ENCODE peak calls at places on chromosomes 2 and 18, in ten cellular contexts. U is gastrocnemius medialis, D is ovary, W is suprapubic skin, K is tibial nerve, L is adrenal gland, P is prostate gland, T is esophagus squamous epithelium, C is sigmoid colon, Z is stomach. S is an unnamed sample.

GRCh38 chr2:62034715-62035114 is 129.2 kb downstream of the COMMD1 start:
- DNase-seq in Z (no peak), W (no peak), P (no peak), L (no peak), D (no peak), U (no peak), T (no peak), K (no peak), C (no peak), S (no peak)

GRCh38 chr2:206824219-206824618 is 58.8 kb downstream of the FASTKD2 start:
- DNase-seq in W (no peak), U (no peak), Z (no peak), T (no peak), L (no peak), C (no peak), P (no peak), D (no peak), K (no peak), S (no peak)

GRCh38 chr18:31957728-31958127 is 14.8 kb upstream of the TRAPPC8 start:
- DNase-seq in D (no peak), P (no peak), T (no peak), L (no peak), C (no peak), K (no peak), W (no peak), Z (no peak), U (no peak), S (no peak)

GRCh38 chr2:31467426-31467825 is 52.9 kb upstream of the XDH start:
- DNase-seq in W (no peak), C (no peak), U (no peak), D (no peak), P (no peak), T (no peak), K (no peak), L (no peak), Z (no peak), S (no peak)

GRCh38 chr2:210961249-210961648 is 404.9 kb downstream of the CPS1 start:
- DNase-seq in L (no peak), W (no peak), C (no peak), U (no peak), D (no peak), T (no peak), Z (no peak), P (no peak), K (no peak), S (no peak)

GRCh38 chr2:237591379-237591881 is 896 bp upstream of the RAB17 start:
- DNase-seq in L (no peak), K (no peak), T (no peak), D (no peak), Z (no peak), U (no peak), P (no peak), W (peak), C (no peak), S (no peak)

GRCh38 chr2:39216495-39217191 is 27.1 kb downstream of the CDKL4 start:
- DNase-seq in C (no peak), T (no peak), L (no peak), D (no peak), U (no peak), K (no peak), Z (peak), W (no peak), P (no peak), S (no peak)

GRCh38 chr2:38277245-38278119 is 99.6 kb downstream of the ATL2 start:
- DNase-seq in D (no peak), T (no peak), L (no peak), P (no peak), U (no peak), W (no peak), K (no peak), Z (no peak), C (no peak), S (no peak)

GRCh38 chr18:27017901-27018500 is 152.5 kb upstream of the AQP4 start:
- DNase-seq in P (no peak), U (no peak), T (no peak), L (no peak), K (no peak), D (no peak), C (no peak), W (no peak), Z (no peak), S (no peak)

GRCh38 chr2:200650195-200650594 is 64.4 kb downstream of the AOX1 start:
- DNase-seq in W (no peak), D (no peak), K (no peak), P (no peak), T (no peak), U (no peak), Z (no peak), L (no peak), C (no peak), S (no peak)

GRCh38 chr18:48488388-48488850 is 50.4 kb upstream of the CTIF start:
- DNase-seq in P (peak), L (peak), D (peak), U (no peak), W (no peak), K (no peak), C (no peak), Z (peak), T (no peak), S (peak)

GRCh38 chr2:133953524-133953923 is 300.3 kb upstream of the MGAT5 start:
- DNase-seq in L (no peak), U (no peak), D (no peak), P (no peak), Z (no peak), W (no peak), T (no peak), C (no peak), K (no peak), S (no peak)

GRCh38 chr2:54047076-54047475 is 68.3 kb upstream of the ACYP2 start:
- DNase-seq in D (no peak), C (no peak), U (no peak), Z (no peak), P (no peak), T (no peak), L (no peak), K (no peak), W (no peak), S (no peak)

GRCh38 chr18:9516437-9517064 is 41.2 kb downstream of the RALBP1 start:
- DNase-seq in C (no peak), L (no peak), K (no peak), P (no peak), T (no peak), W (no peak), U (no peak), Z (no peak), D (no peak), S (no peak)

GRCh38 chr2:119028327-119029174 is 86.6 kb downstream of the MARCO start:
- DNase-seq in U (no peak), P (peak), W (no peak), C (no peak), L (peak), D (peak), K (no peak), T (no peak), Z (peak), S (peak)

GRCh38 chr18:47545613-47546012 is 294.2 kb upstream of the SKOR2 start:
- DNase-seq in P (no peak), W (no peak), T (no peak), C (no peak), L (no peak), U (no peak), K (no peak), Z (no peak), D (no peak), S (no peak)

GRCh38 chr2:45652090-45653050 is 895 bp downstream of the PRKCE start:
- DNase-seq in D (peak), K (peak), W (peak), P (peak), L (peak), U (peak), C (peak), T (no peak), Z (peak), S (no peak)

GRCh38 chr2:234392230-234392629 is 104.7 kb downstream of the ARL4C start:
- DNase-seq in T (no peak), P (no peak), D (no peak), U (no peak), Z (no peak), W (no peak), K (no peak), C (no peak), L (no peak), S (no peak)

GRCh38 chr2:143440619-143441018 is 311.4 kb downstream of the ARHGAP15 start:
- DNase-seq in P (no peak), L (no peak), W (no peak), D (no peak), U (no peak), C (no peak), Z (no peak), K (no peak), T (no peak), S (no peak)

GRCh38 chr18:41905786-41906527 is 49.1 kb upstream of the PIK3C3 start:
- DNase-seq in T (no peak), U (no peak), D (no peak), W (no peak), K (no peak), Z (no peak), L (no peak), P (no peak), C (no peak), S (no peak)
- TF ChIP-seq POLR2A in T (no peak), U (no peak), D (no peak), W (no peak), K (no peak), Z (no peak), L (no peak), P (no peak), C (no peak), S (no peak)

GRCh38 chr2:212915121-212915782 is 236.2 kb downstream of the IKZF2 start:
- DNase-seq in L (no peak), U (no peak), K (no peak), P (no peak), D (no peak), Z (no peak), W (no peak), T (no peak), C (no peak), S (no peak)

GRCh38 chr2:212911011-212911410 is 240.4 kb downstream of the IKZF2 start:
- DNase-seq in D (no peak), U (no peak), C (no peak), K (no peak), P (no peak), L (no peak), Z (no peak), W (no peak), T (no peak), S (no peak)

GRCh38 chr2:212914392-212914791 is 237.0 kb downstream of the IKZF2 start:
- DNase-seq in C (no peak), W (no peak), U (no peak), Z (no peak), K (no peak), D (no peak), L (no peak), T (no peak), P (no peak), S (no peak)

GRCh38 chr2:212913902-212914301 is 237.5 kb downstream of the IKZF2 start:
- DNase-seq in P (no peak), T (no peak), U (no peak), L (no peak), W (no peak), C (no peak), Z (no peak), K (no peak), D (no peak), S (no peak)

GRCh38 chr2:212912445-212913103 is 238.8 kb downstream of the IKZF2 start:
- DNase-seq in W (no peak), L (no peak), K (no peak), P (peak), D (no peak), Z (peak), C (no peak), T (no peak), U (no peak), S (peak)
- TF ChIP-seq POLR2A in W (no peak), L (no peak), K (no peak), P (no peak), D (no peak), Z (no peak), C (no peak), T (no peak), U (no peak), S (no peak)

GRCh38 chr2:96891591-96892333 is 21.9 kb upstream of the SEMA4C start:
- DNase-seq in D (peak), C (no peak), P (no peak), K (no peak), U (no peak), W (no peak), T (no peak), L (peak), Z (no peak), S (no peak)

GRCh38 chr2:96888082-96889011 is 18.5 kb upstream of the SEMA4C start:
- DNase-seq in C (peak), T (no peak), Z (peak), P (peak), K (no peak), D (no peak), L (no peak), U (no peak), W (no peak), S (no peak)

GRCh38 chr2:96890726-96891385 is 21.0 kb upstream of the SEMA4C start:
- DNase-seq in U (no peak), L (no peak), C (no peak), P (no peak), W (no peak), T (no peak), K (no peak), D (no peak), Z (no peak), S (no peak)

GRCh38 chr2:96887419-96888081 is 17.7 kb upstream of the SEMA4C start:
- DNase-seq in L (no peak), W (no peak), D (peak), P (peak), Z (no peak), U (no peak), C (peak), T (no peak), K (no peak), S (no peak)

DNA sequence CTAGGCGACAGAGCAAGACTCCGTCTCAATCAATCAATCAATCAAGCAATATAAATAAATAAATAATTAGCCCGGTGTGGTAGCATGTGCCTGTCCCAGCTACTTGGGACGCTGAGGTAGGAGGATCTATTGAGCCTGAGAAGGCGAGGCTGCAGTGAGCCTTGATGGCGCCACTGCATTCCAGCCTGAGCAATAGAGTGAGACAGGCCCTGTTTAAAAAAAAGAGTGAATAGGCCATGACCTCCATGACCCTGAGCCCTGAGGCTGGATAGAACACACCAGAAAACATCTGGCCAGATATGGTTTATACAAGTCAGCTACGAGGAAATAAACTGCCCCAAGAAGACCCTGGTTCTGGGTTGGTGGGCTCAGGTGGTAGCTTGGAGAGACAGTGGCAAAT is 20.4 kb upstream of the SEMA4C start:
- DNase-seq in K (no peak), D (no peak), T (no peak), P (no peak), C (no peak), Z (no peak), U (no peak), L (no peak), W (no peak), S (no peak)
- TF ChIP-seq POLR2A in K (no peak), D (no peak), T (no peak), P (no peak), C (no peak), Z (no peak), U (no peak), L (no peak), W (no peak), S (no peak)

GRCh38 chr18:79394438-79395307 is 1.1 kb upstream of the NFATC1 start:
- DNase-seq in D (no peak), Z (no peak), P (no peak), C (peak), K (peak), W (peak), U (no peak), L (no peak), T (no peak), S (no peak)
- TF ChIP-seq POLR2A in D (no peak), Z (no peak), P (no peak), C (no peak), K (no peak), W (no peak), U (no peak), L (no peak), T (no peak), S (no peak)

DNA sequence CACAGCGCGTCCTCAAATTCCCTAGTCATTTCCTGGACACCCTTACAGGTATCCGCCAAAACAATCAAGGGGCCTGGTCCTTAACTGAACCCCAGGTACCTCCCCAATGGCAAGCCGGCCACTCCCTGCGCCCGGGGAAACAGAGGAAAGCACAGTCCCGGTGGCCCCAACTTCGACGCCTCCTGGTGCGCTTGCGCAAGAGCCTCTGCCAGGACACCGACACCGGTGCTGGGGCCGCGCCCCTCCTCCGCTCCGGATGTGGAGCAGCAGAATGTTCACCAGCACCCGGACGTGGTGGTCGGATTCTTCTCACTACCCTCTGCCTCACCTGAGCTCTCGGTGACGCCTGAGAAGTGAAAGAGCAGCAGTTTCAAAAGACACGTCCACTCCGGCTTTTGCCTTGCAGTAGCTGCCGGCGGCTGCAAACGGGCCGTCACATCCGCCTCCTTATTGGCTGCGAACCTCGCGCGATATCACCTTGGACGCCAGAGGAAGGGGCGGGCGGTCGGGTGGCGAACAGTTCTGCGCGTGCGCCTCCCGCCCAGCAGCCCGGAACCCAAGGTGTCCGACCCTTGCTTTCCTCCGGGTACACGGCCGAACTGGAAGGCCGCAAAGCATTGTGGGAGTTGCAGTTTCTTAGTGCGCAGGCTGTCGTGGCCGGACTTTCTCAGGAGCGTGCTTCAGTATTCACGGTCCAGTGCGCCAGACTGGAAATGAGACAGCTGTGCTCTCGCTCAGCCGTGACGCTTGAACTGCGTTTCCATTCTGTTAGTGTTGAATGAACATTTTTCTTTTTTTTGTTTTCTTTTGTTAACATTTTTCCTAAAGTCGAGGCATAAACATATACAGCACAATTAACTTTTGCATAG is at the start of gene TXNDC9:
- DNase-seq in U (peak), L (peak), P (peak), T (peak), C (peak), Z (peak), W (peak), D (peak), K (peak), S (peak)
- TF ChIP-seq POLR2A in U (peak), L (peak), P (peak), T (peak), C (no peak), Z (no peak), W (peak), D (peak), K (peak), S (peak)

DNA sequence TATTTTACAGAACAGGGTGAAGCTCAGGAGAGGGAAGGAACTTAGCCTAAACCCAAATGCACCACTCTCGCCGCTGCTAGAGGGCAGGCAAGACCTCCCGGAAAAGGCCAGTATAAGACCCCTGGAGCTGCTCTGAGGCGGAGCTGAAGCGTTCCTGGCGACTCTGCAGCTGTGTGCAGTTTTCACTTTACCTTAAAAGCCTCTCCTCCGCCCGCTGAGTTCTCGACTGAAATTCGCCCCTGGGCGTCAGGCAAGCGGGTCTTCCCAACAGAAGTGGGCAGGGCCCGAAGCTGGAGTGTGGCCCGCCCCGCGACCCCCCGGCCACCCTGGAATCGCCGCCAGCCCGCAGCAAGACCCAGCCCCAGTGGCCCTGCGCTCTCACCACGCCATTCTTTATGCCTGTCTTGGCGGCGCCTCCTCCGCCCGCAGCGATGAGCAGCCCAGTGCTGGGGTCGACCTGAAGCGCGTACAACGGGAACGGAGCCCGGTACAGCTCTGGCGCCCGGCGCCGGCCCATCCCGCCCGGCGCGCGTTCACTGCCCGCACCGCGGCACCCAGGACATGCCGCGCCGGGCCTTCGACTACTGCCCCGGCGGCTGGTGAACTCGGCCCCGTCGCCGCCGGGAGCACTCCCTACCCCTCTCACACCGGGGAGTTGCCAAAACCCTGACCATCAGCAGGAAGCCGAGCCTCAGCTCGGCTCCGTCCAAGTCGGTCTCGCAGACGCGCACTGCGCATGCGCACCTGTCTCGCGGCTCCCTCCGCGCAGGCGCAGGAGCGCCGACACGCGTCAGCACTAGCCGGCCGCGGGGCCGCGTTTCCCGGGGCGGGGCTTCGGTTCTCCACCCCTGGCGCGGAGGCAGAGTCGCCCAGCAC is at the start of gene PREB:
- DNase-seq in Z (peak), L (peak), P (peak), U (peak), T (peak), C (peak), W (peak), K (peak), D (peak), S (peak)
- TF ChIP-seq POLR2A in Z (no peak), L (peak), P (peak), U (peak), T (peak), C (peak), W (peak), K (peak), D (peak), S (peak)

GRCh38 chr2:158120102-158120501 is 18.4 kb downstream of the UPP2 start:
- DNase-seq in P (no peak), D (no peak), Z (no peak), U (no peak), T (no peak), L (no peak), W (no peak), C (no peak), K (no peak), S (no peak)
- TF ChIP-seq POLR2A in P (no peak), D (no peak), Z (no peak), U (no peak), T (no peak), L (no peak), W (no peak), C (no peak), K (no peak), S (no peak)